ENCODE peak calls at places on chromosomes 16 and 17, in nine cellular contexts. B is H1; R is psoas muscle; A is MM.1S; C is breast epithelium; U is CD8-positive, alpha-beta T cell; E is lung; F is heart right ventricle; K is CD4-positive, CD25-positive, alpha-beta regulatory T cell. S is an unnamed sample. For H3K4me1, the result is how much of the 10 kb centered on the place peaks cover.

GRCh38 chr16:69889295-69889964 is 61.7 kb upstream of the CLEC18A start:
- DNase-seq in K (no peak), C (no peak), R (no peak), F (no peak), E (no peak), B (no peak), U (no peak), A (no peak), S (no peak)

GRCh38 chr17:45729284-45729907 is 54.7 kb upstream of the CRHR1 start:
- DNase-seq in E (no peak), F (no peak), C (no peak), R (no peak), B (no peak), U (no peak), K (no peak), A (no peak), S (no peak)

GRCh38 chr16:88891083-88891482 is 24.6 kb upstream of the PABPN1L start:
- DNase-seq in A (no peak), C (no peak), F (no peak), E (no peak), R (no peak), B (no peak), K (no peak), U (no peak), S (no peak)

GRCh38 chr16:47258874-47259461 is 115.2 kb upstream of the NETO2 start:
- DNase-seq in U (no peak), A (peak), K (peak), F (no peak), E (no peak), C (no peak), B (no peak), R (no peak), S (peak)

GRCh38 chr17:57518587-57519118 is 226.4 kb downstream of the CCDC182 start:
- DNase-seq in E (no peak), B (no peak), C (no peak), K (no peak), U (no peak), F (peak), A (no peak), R (no peak), S (peak)

GRCh38 chr17:8841844-8842243 is 25.6 kb downstream of the PIK3R6 start:
- DNase-seq in A (no peak), B (no peak), U (no peak), K (no peak), R (no peak), E (no peak), C (no peak), F (no peak), S (no peak)

GRCh38 chr16:56894331-56894917 is 29.4 kb downstream of the SLC12A3 start:
- DNase-seq in K (no peak), B (no peak), F (no peak), E (no peak), A (no peak), R (no peak), C (no peak), U (no peak), S (peak)

GRCh38 chr16:84438971-84439696 is 65.3 kb downstream of the MEAK7 start:
- DNase-seq in B (no peak), C (no peak), F (no peak), R (no peak), U (no peak), K (no peak), E (no peak), A (no peak), S (no peak)

GRCh38 chr16:9441021-9441420 is 349.6 kb downstream of the HAPSTR1 start:
- DNase-seq in K (no peak), U (no peak), F (no peak), C (no peak), A (peak), B (no peak), R (no peak), E (no peak), S (peak)

GRCh38 chr16:21301895-21302291 is 23.8 kb upstream of the CRYM start:
- DNase-seq in F (no peak), K (no peak), A (no peak), E (no peak), U (no peak), R (no peak), C (no peak), B (no peak), S (no peak)

GRCh38 chr17:50153650-50154575 is 3.4 kb upstream of the PPP1R9B start:
- DNase-seq in U (no peak), A (no peak), K (no peak), E (no peak), C (peak), R (peak), F (peak), B (no peak), S (no peak)

GRCh38 chr16:80323808-80324195 is 217.0 kb upstream of the DYNLRB2 start:
- DNase-seq in K (no peak), F (no peak), E (no peak), R (no peak), B (no peak), A (no peak), C (no peak), U (no peak), S (no peak)

GRCh38 chr17:64253470-64253869 is 9.6 kb downstream of the TEX2 start:
- DNase-seq in B (no peak), K (no peak), U (no peak), C (no peak), F (no peak), E (no peak), A (no peak), R (no peak), S (no peak)

GRCh38 chr17:29136998-29137730 is 43.0 kb downstream of the MYO18A start:
- DNase-seq in E (no peak), F (no peak), K (no peak), A (no peak), R (no peak), C (no peak), U (no peak), B (no peak), S (no peak)

GRCh38 chr17:2844386-2844785 is 48.1 kb downstream of the RAP1GAP2 start:
- DNase-seq in E (no peak), A (no peak), C (no peak), F (no peak), U (no peak), R (no peak), K (no peak), B (no peak), S (peak)

GRCh38 chr16:30748634-30749445 is 615 bp downstream of the PHKG2 start:
- DNase-seq in E (no peak), A (peak), C (no peak), B (no peak), F (peak), K (peak), U (no peak), R (peak), S (peak)

GRCh38 chr17:36777118-36777517 is 160.2 kb upstream of the LHX1 start:
- DNase-seq in E (no peak), F (no peak), B (no peak), U (no peak), A (no peak), K (no peak), R (no peak), C (no peak), S (peak)

GRCh38 chr17:73308017-73308823 is 3.6 kb downstream of the CDC42EP4 start:
- DNase-seq in F (peak), R (peak), K (no peak), U (no peak), E (peak), C (peak), B (no peak), A (no peak), S (peak)

GRCh38 chr17:77692571-77693161 is 265.8 kb upstream of the TNRC6C start:
- DNase-seq in A (no peak), K (peak), E (no peak), C (peak), R (no peak), U (no peak), B (no peak), F (no peak), S (no peak)

GRCh38 chr17:80259642-80260535 is 763 bp upstream of the RNF213 start:
- DNase-seq in K (peak), C (no peak), R (peak), U (peak), A (peak), B (no peak), F (peak), E (peak), S (peak)

GRCh38 chr17:17416400-17417360 is 60.1 kb upstream of the MED9 start:
- DNase-seq in B (no peak), U (peak), E (peak), A (no peak), K (peak), F (peak), C (no peak), R (no peak), S (peak)

GRCh38 chr16:59324462-59324861 is 590.3 kb upstream of the GOT2 start:
- DNase-seq in B (no peak), U (no peak), K (no peak), R (no peak), C (no peak), E (no peak), F (no peak), A (no peak), S (no peak)

GRCh38 chr17:50955667-50956120 is 89.5 kb upstream of the TOB1 start:
- DNase-seq in A (no peak), F (no peak), E (peak), R (no peak), C (no peak), B (no peak), K (no peak), U (no peak), S (no peak)

GRCh38 chr17:76122411-76123126 is 18.5 kb downstream of the FOXJ1 start:
- DNase-seq in F (no peak), C (no peak), U (no peak), B (no peak), K (no peak), R (no peak), E (no peak), A (no peak), S (no peak)

GRCh38 chr17:76125391-76125675 is 15.7 kb downstream of the FOXJ1 start:
- DNase-seq in B (no peak), R (no peak), E (no peak), U (no peak), A (no peak), C (no peak), F (no peak), K (no peak), S (no peak)

GRCh38 chr17:76124582-76125390 is 16.3 kb downstream of the FOXJ1 start:
- DNase-seq in F (no peak), U (no peak), B (no peak), A (no peak), R (no peak), E (no peak), C (no peak), K (peak), S (no peak)

GRCh38 chr17:76123127-76123499 is 17.9 kb downstream of the FOXJ1 start:
- DNase-seq in C (no peak), U (no peak), A (no peak), F (no peak), B (no peak), R (no peak), K (no peak), E (no peak), S (no peak)

GRCh38 chr17:76123749-76124581 is 17.1 kb downstream of the FOXJ1 start:
- DNase-seq in E (no peak), B (no peak), A (no peak), R (no peak), K (peak), U (no peak), C (no peak), F (no peak), S (no peak)
- H3K4me1 ChIP-seq in E (under half), B (under half), A (under half), R (under half), K (under half), U (under half), C (under half), F (under half), S (under half)

DNA sequence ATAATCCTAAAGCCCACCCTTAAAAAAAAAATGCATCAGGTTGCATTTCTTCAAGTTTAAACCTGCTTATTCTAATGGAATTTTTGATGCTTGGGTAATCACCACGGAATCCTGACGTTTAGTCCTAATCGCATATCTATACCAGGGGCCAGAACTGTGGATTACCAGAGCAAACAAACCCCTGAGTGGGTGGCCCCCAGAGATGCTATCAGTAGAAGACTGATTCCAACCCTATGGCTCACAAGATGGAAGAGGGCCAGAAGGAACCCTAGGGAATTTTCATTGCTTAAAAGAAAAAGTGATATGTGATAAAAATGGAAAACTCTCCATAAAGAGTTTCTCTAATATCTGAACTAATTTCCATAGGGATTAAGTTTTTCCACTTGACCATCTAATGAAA is 152.2 kb upstream of the NOG start:
- DNase-seq in F (no peak), R (no peak), E (no peak), C (no peak), U (no peak), A (no peak), K (no peak), B (no peak), S (no peak)
- H3K4me3 ChIP-seq in F (no peak), R (no peak), E (no peak), C (no peak), U (no peak), A (no peak), K (no peak), B (no peak), S (no peak)

GRCh38 chr17:44206825-44207155 is 7.1 kb upstream of the ATXN7L3 start:
- DNase-seq in E (no peak), U (no peak), A (no peak), B (no peak), K (no peak), F (no peak), C (no peak), R (no peak), S (no peak)
- H3K4me1 ChIP-seq in E (under half), U (under half), A (under half), B (under half), K (under half), F (under half), C (under half), R (under half), S (under half)

DNA sequence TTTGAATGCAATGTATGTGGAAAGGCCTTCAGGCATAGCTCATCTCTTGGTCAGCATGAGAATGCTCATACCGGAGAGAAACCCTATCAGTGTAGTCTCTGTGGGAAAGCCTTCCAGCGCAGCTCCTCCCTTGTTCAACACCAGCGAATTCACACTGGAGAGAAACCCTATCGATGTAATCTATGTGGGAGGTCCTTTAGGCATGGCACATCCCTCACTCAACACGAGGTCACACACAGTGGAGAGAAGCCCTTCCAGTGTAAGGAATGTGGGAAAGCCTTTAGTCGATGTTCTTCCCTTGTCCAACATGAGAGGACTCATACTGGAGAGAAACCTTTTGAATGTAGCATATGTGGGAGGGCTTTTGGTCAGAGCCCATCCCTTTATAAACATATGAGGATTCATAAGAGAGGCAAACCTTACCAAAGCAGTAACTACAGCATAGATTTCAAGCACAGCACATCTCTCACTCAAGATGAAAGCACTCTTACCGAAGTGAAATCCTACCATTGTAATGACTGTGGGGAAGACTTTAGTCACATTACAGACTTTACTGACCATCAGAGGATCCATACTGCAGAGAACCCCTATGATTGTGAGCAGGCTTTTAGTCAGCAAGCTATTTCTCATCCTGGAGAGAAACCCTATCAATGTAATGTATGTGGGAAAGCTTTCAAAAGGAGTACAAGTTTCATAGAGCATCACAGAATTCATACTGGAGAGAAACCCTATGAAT is 24.7 kb downstream of the ZFP90 start:
- DNase-seq in R (no peak), K (peak), A (no peak), U (no peak), B (no peak), F (no peak), E (no peak), C (no peak), S (no peak)
- H3K4me3 ChIP-seq in R (no peak), K (no peak), A (no peak), U (no peak), B (no peak), F (no peak), E (no peak), C (no peak), S (no peak)